ENCODE peak calls at places on chromosomes 2 and 18, in six cellular contexts. L, R, M, C, I and X are unnamed samples.

GRCh38 chr2:73907840-73908452 is 15.1 kb downstream of the ACTG2 start:
- DNase-seq in M (no peak), L (no peak), C (peak; percentile 68), I (peak; percentile 62), R (no peak), X (no peak)

GRCh38 chr18:33052886-33053285 is 280.1 kb upstream of the KLHL14 start:
- DNase-seq in R (no peak), L (no peak), I (no peak), C (no peak), M (no peak), X (no peak)

GRCh38 chr2:215657844-215658243 is 222.0 kb upstream of the FN1 start:
- DNase-seq in M (no peak), C (no peak), L (no peak), R (no peak), I (peak; percentile 99), X (peak; percentile 62)

GRCh38 chr18:13380671-13381070 is 162.1 kb downstream of the LDLRAD4 start:
- DNase-seq in C (no peak), M (no peak), R (no peak), L (no peak), I (no peak), X (no peak)

GRCh38 chr2:192157776-192158175 is 37.0 kb downstream of the TMEFF2 start:
- DNase-seq in M (no peak), L (no peak), C (no peak), I (no peak), R (no peak), X (no peak)

GRCh38 chr2:147469471-147469870 is 375.4 kb upstream of the ACVR2A start:
- DNase-seq in R (no peak), M (no peak), L (no peak), I (no peak), C (peak; percentile 87), X (no peak)

GRCh38 chr18:31206787-31207381 is 44.2 kb upstream of the DSC1 start:
- DNase-seq in L (peak; percentile 26), R (peak; percentile 77), M (no peak), I (peak; percentile 81), C (peak; percentile 33), X (no peak)

GRCh38 chr18:44079602-44080001 is 601.1 kb upstream of the SETBP1 start:
- DNase-seq in M (no peak), L (no peak), C (no peak), I (peak; percentile 96), R (no peak), X (peak; percentile 14)

GRCh38 chr18:51622676-51623075 is 425.2 kb upstream of the MEX3C start:
- DNase-seq in I (no peak), C (peak; percentile 57), M (no peak), L (no peak), R (no peak), X (no peak)

GRCh38 chr18:13185675-13186198 is 32.8 kb upstream of the LDLRAD4 start:
- DNase-seq in L (no peak), C (no peak), I (no peak), M (peak; percentile 80), R (no peak), X (no peak)

GRCh38 chr18:35041752-35042379 is 653 bp downstream of the MAPRE2 start:
- DNase-seq in M (no peak), I (peak; percentile 23), C (peak; percentile 36), L (no peak), R (no peak), X (no peak)

GRCh38 chr2:67689186-67689585 is 292.1 kb downstream of the ETAA1 start:
- DNase-seq in C (no peak), I (no peak), R (no peak), L (no peak), M (no peak), X (no peak)

GRCh38 chr18:13584826-13585225 is 141.5 kb downstream of the FAM210A start:
- DNase-seq in C (no peak), L (no peak), R (no peak), I (no peak), M (no peak), X (no peak)

GRCh38 chr2:54402350-54402749 is 53.8 kb upstream of the SPTBN1 start:
- DNase-seq in C (no peak), I (peak; percentile 21), R (no peak), M (no peak), L (peak; percentile 58), X (no peak)

GRCh38 chr2:45342-46130 is 769 bp downstream of the FAM110C start:
- DNase-seq in M (no peak), L (peak; percentile 28), R (peak; percentile 64), C (peak; percentile 25), I (no peak), X (no peak)

GRCh38 chr2:190136259-190136658 is 73.7 kb upstream of the MSTN start:
- DNase-seq in M (no peak), C (no peak), I (no peak), L (no peak), R (no peak), X (no peak)

GRCh38 chr18:77141401-77142118 is 9.0 kb upstream of the MBP start:
- DNase-seq in M (no peak), I (no peak), C (no peak), L (no peak), R (no peak), X (no peak)

GRCh38 chr2:151486100-151486499 is 76.4 kb downstream of the RIF1 start:
- DNase-seq in C (no peak), R (no peak), M (no peak), I (no peak), L (no peak), X (no peak)

GRCh38 chr2:151483546-151483945 is 73.8 kb downstream of the RIF1 start:
- DNase-seq in R (no peak), M (no peak), L (no peak), I (no peak), C (no peak), X (no peak)

GRCh38 chr2:151481744-151482143 is 72.0 kb downstream of the RIF1 start:
- DNase-seq in C (no peak), L (no peak), R (no peak), M (no peak), I (no peak), X (no peak)

GRCh38 chr2:151482310-151482709 is 72.6 kb downstream of the RIF1 start:
- DNase-seq in I (no peak), L (no peak), R (no peak), M (no peak), C (no peak), X (no peak)

DNA sequence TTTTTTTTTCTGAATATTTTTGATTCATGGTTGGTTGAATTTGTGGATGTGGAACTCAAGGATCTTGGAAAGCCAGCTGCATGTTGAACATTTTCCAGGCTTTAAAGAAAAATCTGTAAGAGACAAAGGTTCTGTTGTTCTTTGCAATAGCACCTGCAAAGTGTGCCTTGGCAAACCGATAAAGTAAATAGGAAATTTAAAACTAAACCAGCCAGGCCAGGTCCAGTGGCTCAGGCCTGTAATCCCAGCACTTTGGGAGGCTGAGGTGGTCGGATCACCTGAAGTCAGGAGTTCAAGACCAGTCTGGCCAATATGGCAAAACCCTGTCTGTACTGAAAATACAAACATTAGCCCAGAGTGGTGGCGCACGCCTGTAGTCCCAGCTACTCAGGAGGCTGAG is 74.4 kb downstream of the RIF1 start:
- DNase-seq in M (peak; percentile 50), L (no peak), C (no peak), I (no peak), R (no peak), X (no peak)
- H3K27me3 ChIP-seq in M (no peaks in the 10 kb centered on the region), L (no peaks in the 10 kb centered on the region), C (no peaks in the 10 kb centered on the region), I (no peaks in the 10 kb centered on the region), R (no peaks in the 10 kb centered on the region), X (no peaks in the 10 kb centered on the region)

GRCh38 chr2:152864601-152865000 is 146.2 kb downstream of the ARL6IP6 start:
- DNase-seq in C (no peak), R (no peak), I (no peak), L (no peak), M (no peak), X (no peak)
- TF ChIP-seq CTCF in C (no peak), R (no peak), I (no peak), L (no peak), M (no peak), X (no peak)

GRCh38 chr2:24438106-24438505 is 52.9 kb upstream of the NCOA1 start:
- DNase-seq in C (no peak), M (no peak), R (no peak), L (no peak), I (no peak), X (no peak)

GRCh38 chr2:24434576-24434975 is 56.5 kb upstream of the NCOA1 start:
- DNase-seq in R (no peak), M (no peak), I (no peak), L (no peak), C (no peak), X (no peak)

GRCh38 chr2:24439280-24439970 is 51.6 kb upstream of the NCOA1 start:
- DNase-seq in I (no peak), M (no peak), L (no peak), R (no peak), C (no peak), X (no peak)

GRCh38 chr2:24432121-24432520 is 58.9 kb upstream of the NCOA1 start:
- DNase-seq in L (no peak), R (no peak), C (no peak), M (no peak), I (no peak), X (no peak)

DNA sequence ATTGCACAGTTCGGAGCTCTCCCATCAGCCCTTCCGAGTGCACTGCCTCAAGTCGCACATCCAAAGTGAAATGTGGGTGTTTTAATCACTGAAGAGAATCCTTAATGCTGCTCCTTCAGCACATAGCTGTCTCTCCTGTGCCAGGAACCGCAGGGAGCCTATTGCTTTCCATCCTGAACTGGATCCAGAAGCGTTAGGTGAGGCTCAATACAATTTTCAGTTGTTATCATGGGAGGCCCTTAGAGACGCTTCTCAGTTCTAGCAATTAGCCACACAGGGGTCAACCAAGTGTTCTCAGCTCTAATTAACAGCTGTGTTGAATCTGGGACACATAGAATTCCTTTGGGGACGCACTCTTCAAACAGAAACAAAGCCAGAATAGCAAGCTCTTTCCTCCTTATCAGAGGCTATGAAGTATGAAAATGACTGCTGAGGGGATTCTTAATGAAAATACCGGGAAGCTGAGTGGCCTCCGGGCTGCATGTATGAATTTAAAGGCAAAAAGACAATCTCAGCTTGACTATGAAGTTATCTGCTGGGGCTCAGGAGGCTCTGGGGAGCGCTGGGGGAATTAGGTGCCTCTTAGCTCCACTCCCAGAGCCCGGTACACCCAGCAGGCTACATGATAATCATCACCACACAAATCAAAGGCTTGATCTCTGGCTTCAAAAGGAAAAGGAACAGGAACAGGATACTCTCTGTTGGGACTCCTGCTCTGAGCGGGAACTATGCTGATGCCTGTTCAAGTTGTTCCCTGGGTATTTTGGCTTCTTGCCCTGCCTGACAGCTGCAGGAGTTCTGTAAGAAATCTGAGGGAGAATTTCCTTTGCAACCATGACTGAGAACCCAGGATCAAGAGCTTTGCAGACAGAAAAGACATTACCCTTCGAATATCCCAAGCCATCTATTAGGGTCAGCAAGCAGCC is 55.4 kb upstream of the NCOA1 start:
- DNase-seq in I (peak; percentile 64), L (peak; percentile 55), C (peak; percentile 44), M (no peak), R (peak; percentile 38), X (no peak)
- H3K4me3 ChIP-seq in I (peak overlapping the region; percentile 2), L (no peak overlapping the region), C (no peak overlapping the region), M (no peak overlapping the region), R (no peak overlapping the region), X (no peak overlapping the region)

DNA sequence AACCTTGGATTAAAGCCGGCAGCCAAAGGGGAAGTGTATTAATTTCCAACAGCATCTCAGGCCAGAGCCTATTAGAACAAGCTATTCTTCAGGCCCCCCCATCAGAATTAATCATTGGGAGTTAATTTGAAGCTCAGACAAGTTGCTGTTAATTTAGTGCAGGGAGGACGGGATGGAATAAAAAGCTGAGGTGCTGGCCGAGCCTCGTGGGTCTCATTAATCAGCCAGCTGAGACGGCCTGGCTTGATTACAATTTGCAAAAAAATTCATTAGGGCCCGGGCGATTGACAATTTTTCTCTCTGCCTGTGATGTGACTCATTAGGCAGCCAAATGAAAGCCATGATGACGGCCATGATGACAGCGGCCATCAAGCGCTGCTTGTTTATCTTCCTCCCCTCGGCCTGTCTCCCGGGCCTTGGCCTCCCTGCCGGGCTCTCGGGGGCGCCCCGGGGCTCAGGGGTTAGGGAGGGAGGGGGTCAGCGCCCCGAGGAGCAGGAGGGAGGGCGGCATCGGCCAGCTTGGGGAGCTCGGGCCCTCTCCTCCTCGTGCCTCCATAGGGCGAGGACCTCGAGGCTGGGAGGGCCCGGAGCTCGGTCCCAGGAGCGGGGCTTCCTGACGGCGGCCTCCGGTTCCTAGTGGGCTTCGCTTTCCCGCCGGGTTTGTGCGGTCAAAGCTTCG is 5.2 kb downstream of the GBX2 start:
- DNase-seq in I (peak; percentile 23), C (peak; percentile 56), L (no peak), R (no peak), M (no peak), X (no peak)
- H3K27me3 ChIP-seq in I (peaks cover 58% of the 10 kb centered on the region), C (peaks cover 100% of the 10 kb centered on the region), L (peaks cover 88% of the 10 kb centered on the region), R (no peaks in the 10 kb centered on the region), M (peaks cover 14% of the 10 kb centered on the region), X (peaks cover 43% of the 10 kb centered on the region)